ENCODE peak calls at places on chromosomes 4 and X, in four cellular contexts. L, T, D and G are unnamed samples.

GRCh38 chrX:56813318-56813837 is 84.3 kb downstream of the NBDY start:
- DNase-seq in L (no peak), T (no peak), D (no peak), G (no peak)

GRCh38 chrX:40945366-40945713 is 139.9 kb upstream of the USP9X start:
- DNase-seq in L (peak; percentile 18), T (no peak), D (no peak), G (no peak)

GRCh38 chr4:143281507-143282169 is 55.0 kb upstream of the GAB1 start:
- DNase-seq in L (no peak), T (no peak), D (no peak), G (no peak)

GRCh38 chrX:136608295-136608933 is 39.5 kb upstream of the CD40LG start:
- DNase-seq in L (no peak), T (no peak), D (no peak), G (peak; percentile 42)

GRCh38 chr4:1551211-1551610 is 132.9 kb downstream of the FAM53A start:
- DNase-seq in L (no peak), T (no peak), D (no peak), G (no peak)

GRCh38 chrX:74606799-74607198 is 7.6 kb downstream of the RLIM start:
- DNase-seq in L (no peak), T (no peak), D (no peak), G (no peak)

GRCh38 chrX:30593435-30594200 is 16.1 kb upstream of the TASL start:
- DNase-seq in L (no peak), T (peak; percentile 7), D (no peak), G (peak; percentile 14)

GRCh38 chrX:68433981-68434299 is 645 bp upstream of the OPHN1 start:
- DNase-seq in L (no peak), T (no peak), D (no peak), G (no peak)

GRCh38 chrX:70592091-70592490 is 147.5 kb downstream of the DLG3 start:
- DNase-seq in L (no peak), T (no peak), D (no peak), G (no peak)

DNA sequence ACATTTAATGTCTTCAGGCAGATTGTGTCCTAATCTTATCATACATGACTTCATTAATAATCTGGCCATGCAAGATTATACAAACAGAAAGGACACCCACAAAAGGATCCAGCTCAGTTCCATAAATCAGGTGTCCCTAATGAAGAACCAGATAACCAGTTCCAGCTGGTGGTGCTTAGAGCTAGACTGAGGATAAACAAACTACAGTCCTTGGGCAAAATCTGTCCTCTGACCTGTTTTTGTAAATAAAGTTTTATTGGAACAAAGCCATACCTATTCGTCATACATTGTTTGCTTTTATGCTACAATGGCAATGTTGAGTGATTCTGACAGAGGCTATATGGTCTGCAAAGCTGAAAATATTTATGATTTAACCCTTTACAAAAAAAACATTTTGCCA is 199.5 kb downstream of the MID1IP1 start:
- DNase-seq in L (no peak), T (no peak), D (no peak), G (no peak)
- TF ChIP-seq JUN in L (no peak), T (no peak), D (no peak), G (no peak)

GRCh38 chrX:44927398-44927797 is 54.4 kb downstream of the KDM6A start:
- DNase-seq in L (no peak), T (peak; percentile 51), D (no peak), G (no peak)
- TF ChIP-seq CREB1 in L (no peak), T (no peak), D (no peak), G (no peak)

GRCh38 chrX:97790850-97791249 is 907.1 kb downstream of the RPA4 start:
- DNase-seq in L (no peak), T (no peak), D (no peak), G (no peak)
- TF ChIP-seq JUN in L (no peak), T (no peak), D (no peak), G (no peak)

GRCh38 chr4:139816856-139817255 is 151.2 kb downstream of the MGST2 start:
- DNase-seq in L (no peak), T (no peak), D (no peak), G (no peak)
- TF ChIP-seq CREB1 in L (no peak), T (no peak), D (no peak), G (no peak)

GRCh38 chrX:8201896-8202331 is 30.8 kb upstream of the VCX2 start:
- DNase-seq in L (no peak), T (no peak), D (no peak), G (no peak)
- TF ChIP-seq JUN in L (no peak), T (no peak), D (no peak), G (no peak)

GRCh38 chrX:155956099-155956498 is 41.4 kb upstream of the IL9R start:
- DNase-seq in L (no peak), T (no peak), D (no peak), G (no peak)
- TF ChIP-seq CREB1 in L (no peak), T (no peak), D (no peak), G (no peak)

DNA sequence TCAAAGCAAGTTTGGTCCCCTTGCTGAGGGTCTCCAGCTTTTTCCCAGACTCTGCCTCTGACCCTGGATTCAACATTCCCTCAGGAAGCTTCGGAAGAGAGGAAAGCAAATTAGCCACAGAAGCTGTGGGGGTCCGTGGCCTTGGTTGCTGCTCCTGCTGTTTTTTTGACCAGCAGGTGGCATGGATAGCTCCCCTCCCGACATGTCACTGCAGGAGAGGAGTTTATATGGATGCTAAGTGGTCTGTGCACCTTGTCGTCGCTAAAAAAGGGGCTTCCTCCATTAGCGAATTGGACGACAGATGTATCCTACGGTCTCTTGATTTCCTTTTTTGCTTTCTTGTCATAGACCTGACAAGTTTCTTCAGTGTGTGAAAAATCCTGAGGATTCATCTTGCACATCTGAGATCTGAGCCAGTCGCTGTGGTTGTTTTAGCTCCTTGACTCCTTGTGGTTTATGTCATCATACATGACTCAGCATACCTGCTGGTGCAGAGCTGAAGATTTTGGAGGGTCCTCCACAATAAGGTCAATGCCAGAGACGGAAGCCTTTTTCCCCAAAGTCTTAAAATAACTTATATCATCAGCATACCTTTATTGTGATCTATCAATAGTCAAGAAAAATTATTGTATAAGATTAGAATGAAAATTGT is 70.2 kb downstream of the CD38 start:
- DNase-seq in L (no peak), T (no peak), D (no peak), G (no peak)
- TF ChIP-seq JUN in L (no peak), T (no peak), D (no peak), G (no peak)

GRCh38 chrX:140342410-140342809 is 162.5 kb downstream of the SOX3 start:
- DNase-seq in L (no peak), T (no peak), D (no peak), G (no peak)
- TF ChIP-seq CREB1 in L (no peak), T (no peak), D (no peak), G (no peak)

DNA sequence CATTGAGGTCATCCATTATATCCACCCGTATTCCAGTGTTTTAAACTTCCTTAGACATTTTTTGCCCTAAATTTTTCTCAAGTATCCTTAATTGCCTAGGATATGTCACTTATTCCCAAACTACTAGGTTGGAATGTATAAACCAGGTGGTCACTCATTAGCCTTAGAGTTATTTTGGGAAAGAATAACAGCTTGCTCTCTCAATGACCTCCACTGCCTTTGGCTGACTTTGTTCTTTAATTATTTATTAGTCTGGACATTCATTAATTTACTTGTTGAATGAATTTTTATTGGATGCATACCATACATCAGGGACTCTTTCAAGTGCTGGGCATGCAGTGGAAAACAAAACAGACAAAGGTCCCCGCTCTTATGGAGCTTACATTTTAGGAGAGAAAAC is 609.3 kb upstream of the IGFBP7 start:
- DNase-seq in L (no peak), T (no peak), D (no peak), G (no peak)
- TF ChIP-seq JUN in L (no peak), T (no peak), D (no peak), G (no peak)

DNA sequence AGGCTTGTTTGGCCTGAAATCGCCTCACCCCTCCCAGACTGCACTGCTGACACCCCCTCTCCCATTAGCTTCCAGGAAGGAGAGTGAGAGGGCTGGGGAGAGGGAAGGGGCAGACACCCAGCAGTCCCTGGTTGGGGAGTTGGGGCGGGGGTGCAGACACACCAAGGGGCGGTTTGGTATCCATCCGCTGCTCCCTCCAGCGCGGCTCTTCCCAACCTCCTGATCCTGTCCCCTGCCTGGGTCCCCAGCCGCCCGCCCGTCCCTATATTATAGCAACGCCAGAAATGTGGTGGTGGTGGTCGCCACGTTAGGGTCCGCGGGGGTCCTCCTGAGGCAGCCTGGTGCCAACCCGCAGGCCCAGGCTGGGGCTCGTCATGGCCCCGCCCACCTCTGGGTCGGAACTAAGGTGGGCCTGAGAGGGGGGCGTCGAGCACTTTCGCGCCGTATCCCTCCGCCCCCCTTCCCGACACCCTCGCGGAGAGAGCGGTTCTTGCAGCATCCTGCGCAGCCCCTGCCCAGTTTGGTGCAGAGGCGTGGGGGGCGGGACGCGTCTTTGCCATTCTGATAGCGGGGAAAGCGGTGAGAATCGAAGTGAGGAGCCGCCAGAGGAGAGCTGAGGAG is 25.1 kb downstream of the GPRASP3 start:
- DNase-seq in L (no peak), T (no peak), D (peak; percentile 44), G (peak; percentile 63)
- TF ChIP-seq CREB1 in L (no peak), T (no peak), D (no peak), G (no peak)